ENCODE peak calls at places on chromosome 13, in five cellular contexts. V, P, J, K and S are unnamed samples.

GRCh38 chr13:93243375-93244063 is 16.9 kb downstream of the GPC6 start:
- DNase-seq in V (no peak), P (no peak), J (no peak), K (no peak), S (no peak)

GRCh38 chr13:26034018-26034417 is 17.8 kb downstream of the SHISA2 start:
- DNase-seq in V (no peak), P (no peak), J (no peak), K (no peak), S (no peak)

GRCh38 chr13:63901630-63902029 is 2486.0 kb upstream of the PCDH20 start:
- DNase-seq in V (no peak), P (no peak), J (no peak), K (no peak), S (no peak)

GRCh38 chr13:35822666-35823065 is 308.5 kb downstream of the DCLK1 start:
- DNase-seq in V (no peak), P (no peak), J (no peak), K (no peak), S (no peak)

GRCh38 chr13:94079876-94080275 is 399.6 kb downstream of the DCT start:
- DNase-seq in V (no peak), P (no peak), J (peak), K (no peak), S (no peak)

GRCh38 chr13:42878721-42879120 is 97.3 kb downstream of the FAM216B start:
- DNase-seq in V (no peak), P (no peak), J (no peak), K (no peak), S (no peak)

GRCh38 chr13:48397744-48398143 is 15.2 kb downstream of the LPAR6 start:
- DNase-seq in V (no peak), P (no peak), J (no peak), K (no peak), S (no peak)

GRCh38 chr13:104757712-104758111 is 1691.5 kb upstream of the SLC10A2 start:
- DNase-seq in V (no peak), P (no peak), J (no peak), K (no peak), S (no peak)

GRCh38 chr13:34543836-34544235 is 398.2 kb upstream of the NBEA start:
- DNase-seq in V (no peak), P (no peak), J (no peak), K (no peak), S (no peak)

GRCh38 chr13:90891329-90891728 is 456.2 kb upstream of the MIR17HG start:
- DNase-seq in V (no peak), P (no peak), J (no peak), K (no peak), S (no peak)

GRCh38 chr13:89432997-89433396 is 1761.8 kb downstream of the SLITRK5 start:
- DNase-seq in V (no peak), P (no peak), J (no peak), K (no peak), S (no peak)

GRCh38 chr13:64347662-64348061 is 2882.5 kb downstream of the PCDH9 start:
- DNase-seq in V (no peak), P (no peak), J (no peak), K (no peak), S (no peak)

GRCh38 chr13:38637576-38637975 is 49.3 kb upstream of the FREM2 start:
- DNase-seq in V (no peak), P (no peak), J (no peak), K (no peak), S (no peak)

GRCh38 chr13:65856464-65856863 is 1373.7 kb downstream of the PCDH9 start:
- DNase-seq in V (no peak), P (no peak), J (peak), K (no peak), S (no peak)

GRCh38 chr13:51912091-51912490 is 50.3 kb downstream of the CCDC70 start:
- DNase-seq in V (no peak), P (peak), J (no peak), K (no peak), S (peak)

GRCh38 chr13:75635621-75636338 is at the start of gene LMO7:
- DNase-seq in V (peak), P (peak), J (peak), K (peak), S (peak)

GRCh38 chr13:114065926-114066774 is 66.3 kb downstream of the RASA3 start:
- DNase-seq in V (no peak), P (no peak), J (peak), K (peak), S (no peak)

GRCh38 chr13:46675016-46675415 is 121.9 kb downstream of the ESD start:
- DNase-seq in V (no peak), P (no peak), J (no peak), K (no peak), S (no peak)

GRCh38 chr13:67063036-67063435 is 167.1 kb downstream of the PCDH9 start:
- DNase-seq in V (no peak), P (no peak), J (no peak), K (no peak), S (no peak)

GRCh38 chr13:89627991-89628390 is 1719.5 kb upstream of the MIR17HG start:
- DNase-seq in V (no peak), P (no peak), J (no peak), K (no peak), S (no peak)

GRCh38 chr13:66879971-66880370 is 350.2 kb downstream of the PCDH9 start:
- DNase-seq in V (no peak), P (no peak), J (no peak), K (no peak), S (no peak)

GRCh38 chr13:33153421-33154381 is 131.9 kb downstream of the STARD13 start:
- DNase-seq in V (no peak), P (no peak), J (peak), K (no peak), S (no peak)

GRCh38 chr13:100668408-100668807 is 6.2 kb downstream of the TMTC4 start:
- DNase-seq in V (no peak), P (no peak), J (peak), K (no peak), S (no peak)
- H3K27ac ChIP-seq in V (no peak), P (no peak), J (no peak), K (no peak), S (peak)

GRCh38 chr13:73870970-73871935 is 263.0 kb downstream of the KLF12 start:
- DNase-seq in V (no peak), P (no peak), J (peak), K (no peak), S (no peak)
- H3K27ac ChIP-seq in V (no peak), P (no peak), J (peak), K (no peak), S (no peak)

GRCh38 chr13:44308352-44308751 is 65.3 kb upstream of the SERP2 start:
- DNase-seq in V (no peak), P (no peak), J (no peak), K (no peak), S (no peak)
- H3K27ac ChIP-seq in V (no peak), P (no peak), J (no peak), K (no peak), S (no peak)

DNA sequence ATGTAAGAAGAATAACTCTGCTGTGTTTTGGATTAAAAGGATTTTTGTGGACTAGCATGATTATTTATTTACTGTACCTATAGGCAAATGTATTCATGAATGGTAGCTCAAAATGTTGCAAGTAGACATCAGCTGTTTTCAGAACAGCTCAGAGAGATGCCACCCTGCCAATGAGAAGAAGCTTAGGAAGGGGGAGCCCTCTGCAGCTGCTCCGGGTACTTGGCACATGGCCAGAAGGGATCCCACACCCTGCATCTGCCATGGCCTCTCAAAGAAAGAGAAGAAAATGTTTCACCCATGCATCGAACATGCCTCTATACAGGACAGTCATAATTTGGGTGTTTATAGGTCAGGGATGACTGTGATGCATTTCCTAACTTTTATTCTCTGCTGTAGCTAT is 30.5 kb upstream of the MBNL2 start:
- DNase-seq in V (no peak), P (no peak), J (no peak), K (no peak), S (peak)
- H3K27ac ChIP-seq in V (no peak), P (no peak), J (no peak), K (no peak), S (peak)